ENCODE peak calls at places on chromosome 20, in six cellular contexts. H, I, X, A, V and W are unnamed samples.

GRCh38 chr20:36908603-36909002 is 32.7 kb downstream of the TLDC2 start:
- DNase-seq in H (no peak), I (no peak), X (no peak), A (no peak), V (no peak), W (no peak)

GRCh38 chr20:9068232-9068781 is 580 bp upstream of the PLCB4 start:
- DNase-seq in H (no peak), I (no peak), X (peak; percentile 39), A (no peak), V (no peak), W (peak; percentile 56)

GRCh38 chr20:20230741-20231140 is 137.2 kb upstream of the INSM1 start:
- DNase-seq in H (no peak), I (no peak), X (no peak), A (no peak), V (no peak), W (no peak)

GRCh38 chr20:23588434-23589403 is 17.0 kb downstream of the CST9 start:
- DNase-seq in H (no peak), I (no peak), X (peak; percentile 11), A (no peak), V (no peak), W (no peak)

GRCh38 chr20:42046686-42047085 is 428.5 kb upstream of the CHD6 start:
- DNase-seq in H (no peak), I (no peak), X (no peak), A (no peak), V (no peak), W (no peak)

GRCh38 chr20:17097603-17098002 is 129.2 kb upstream of the PCSK2 start:
- DNase-seq in H (no peak), I (no peak), X (no peak), A (no peak), V (no peak), W (no peak)

GRCh38 chr20:47456952-47457724 is 44.5 kb upstream of the NCOA3 start:
- DNase-seq in H (peak; percentile 89), I (no peak), X (no peak), A (peak; percentile 27), V (no peak), W (no peak)

GRCh38 chr20:31260326-31260932 is 3.0 kb downstream of the DEFB115 start:
- DNase-seq in H (peak; percentile 18), I (no peak), X (no peak), A (no peak), V (no peak), W (no peak)

GRCh38 chr20:58542411-58543095 is 27.4 kb upstream of the APCDD1L start:
- DNase-seq in H (peak; percentile 61), I (no peak), X (no peak), A (no peak), V (no peak), W (no peak)

GRCh38 chr20:47355489-47356219 is 845 bp downstream of the ZMYND8 start:
- DNase-seq in H (no peak), I (no peak), X (peak; percentile 33), A (no peak), V (no peak), W (no peak)

GRCh38 chr20:49597825-49598395 is 30.0 kb upstream of the PTGIS start:
- DNase-seq in H (no peak), I (no peak), X (no peak), A (no peak), V (no peak), W (no peak)

GRCh38 chr20:21713470-21713869 is 8.0 kb downstream of the PAX1 start:
- DNase-seq in H (no peak), I (no peak), X (no peak), A (no peak), V (no peak), W (no peak)

GRCh38 chr20:37451616-37452015 is 69.4 kb upstream of the NNAT start:
- DNase-seq in H (no peak), I (no peak), X (no peak), A (no peak), V (no peak), W (no peak)

GRCh38 chr20:59933296-59933848 is at the start of gene SYCP2:
- DNase-seq in H (peak; percentile 32), I (no peak), X (peak; percentile 43), A (peak; percentile 34), V (peak; percentile 37), W (no peak)

GRCh38 chr20:58944610-58945009 is 36.4 kb upstream of the NELFCD start:
- DNase-seq in H (no peak), I (no peak), X (no peak), A (no peak), V (no peak), W (no peak)

GRCh38 chr20:47276856-47277541 is 79.5 kb downstream of the ZMYND8 start:
- DNase-seq in H (peak; percentile 78), I (no peak), X (peak; percentile 25), A (peak; percentile 69), V (no peak), W (no peak)

GRCh38 chr20:31822421-31823330 is 3.5 kb downstream of the MYLK2 start:
- DNase-seq in H (peak; percentile 66), I (no peak), X (peak; percentile 66), A (peak; percentile 61), V (peak; percentile 79), W (peak; percentile 92)

GRCh38 chr20:9978395-9979004 is 56.3 kb upstream of the ANKEF1 start:
- DNase-seq in H (peak; percentile 93), I (peak; percentile 49), X (peak; percentile 43), A (peak; percentile 88), V (no peak), W (peak; percentile 14)

GRCh38 chr20:47561175-47561574 is 59.5 kb downstream of the NCOA3 start:
- DNase-seq in H (peak; percentile 50), I (peak; percentile 69), X (no peak), A (peak; percentile 77), V (no peak), W (no peak)

GRCh38 chr20:25509084-25509483 is 76.2 kb downstream of the NINL start:
- DNase-seq in H (no peak), I (no peak), X (no peak), A (no peak), V (no peak), W (no peak)

GRCh38 chr20:25504366-25505135 is 80.8 kb downstream of the NINL start:
- DNase-seq in H (no peak), I (no peak), X (no peak), A (no peak), V (no peak), W (no peak)

GRCh38 chr20:25508083-25508770 is 77.1 kb downstream of the NINL start:
- DNase-seq in H (peak; percentile 75), I (peak; percentile 52), X (peak; percentile 60), A (peak; percentile 89), V (no peak), W (no peak)

GRCh38 chr20:25510202-25510601 is 75.1 kb downstream of the NINL start:
- DNase-seq in H (no peak), I (no peak), X (no peak), A (no peak), V (no peak), W (no peak)

GRCh38 chr20:25507385-25508082 is 77.8 kb downstream of the NINL start:
- DNase-seq in H (no peak), I (no peak), X (no peak), A (no peak), V (no peak), W (no peak)
- TF ChIP-seq CTCF in H (no peak), I (no peak), X (no peak), A (no peak), V (no peak), W (no peak)

DNA sequence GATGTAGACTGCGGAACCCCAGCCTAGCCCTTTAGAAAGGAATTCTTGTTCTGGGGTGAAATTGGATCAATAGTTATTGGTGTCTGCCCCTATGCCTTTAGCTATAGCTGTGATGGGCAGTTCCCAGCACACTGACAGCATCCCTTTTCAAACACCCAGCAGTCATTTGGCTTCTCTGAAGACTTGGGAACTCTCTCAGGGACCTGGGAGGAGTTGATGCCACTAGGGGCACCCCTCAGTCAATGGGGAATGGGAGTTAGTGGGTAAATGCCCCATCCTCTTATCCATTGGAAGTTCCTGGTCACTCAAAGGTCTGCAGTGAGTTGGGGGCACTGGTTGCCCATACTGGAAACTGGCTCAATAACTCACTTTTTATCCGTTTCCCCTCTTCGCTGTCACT is 31.6 kb upstream of the CSNK2A1 start:
- DNase-seq in H (no peak), I (no peak), X (no peak), A (no peak), V (no peak), W (no peak)
- TF ChIP-seq CTCF in H (no peak), I (no peak), X (no peak), A (no peak), V (no peak), W (no peak)

DNA sequence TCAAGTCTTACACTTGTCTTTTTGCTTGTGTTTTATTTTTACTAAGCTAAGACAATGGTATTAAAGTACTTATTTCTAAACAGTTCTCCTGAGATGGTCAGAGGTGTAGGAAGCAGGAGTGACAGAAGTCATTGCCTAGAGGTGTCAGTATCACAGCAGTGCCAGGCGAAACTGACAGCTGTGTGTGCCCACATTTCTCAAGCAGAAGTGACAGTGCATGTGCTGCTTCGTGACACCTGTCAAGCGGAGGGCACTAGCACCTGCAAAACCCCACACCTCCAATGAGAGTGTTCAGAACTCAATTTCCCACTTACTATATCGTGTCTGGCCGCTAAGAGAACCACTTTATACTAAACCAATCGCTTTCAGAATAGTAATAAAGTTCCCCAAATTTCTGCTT is 82.8 kb downstream of the SLC23A2 start:
- DNase-seq in H (no peak), I (no peak), X (no peak), A (no peak), V (no peak), W (no peak)
- TF ChIP-seq CTCF in H (no peak), I (no peak), X (no peak), A (no peak), V (no peak), W (no peak)

DNA sequence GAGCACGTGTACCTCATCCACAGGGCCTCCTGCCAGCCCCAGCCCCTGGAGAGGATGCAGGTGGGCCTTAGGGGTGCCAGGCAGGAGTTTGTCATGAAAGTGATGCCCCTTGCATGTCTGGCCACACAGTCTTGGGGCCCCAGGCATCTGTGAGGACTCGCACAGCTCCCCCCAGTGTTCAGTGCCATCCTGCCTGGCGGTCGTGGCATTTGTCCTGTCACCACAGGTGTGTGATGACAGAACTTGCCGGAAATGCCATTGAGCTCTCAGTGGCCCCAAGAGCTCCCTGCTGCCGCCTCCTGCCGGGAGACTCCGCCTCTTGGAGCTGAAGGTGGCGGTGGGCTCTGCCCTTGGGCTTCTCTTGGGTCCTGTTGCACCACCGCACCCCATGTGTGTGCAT is 30.6 kb upstream of the ADRM1 start:
- DNase-seq in H (no peak), I (no peak), X (no peak), A (no peak), V (no peak), W (no peak)
- TF ChIP-seq CTCF in H (no peak), I (no peak), X (no peak), A (no peak), V (no peak), W (no peak)

GRCh38 chr20:15236812-15237211 is 899.4 kb upstream of the FLRT3 start:
- DNase-seq in H (peak; percentile 10), I (peak; percentile 7), X (peak; percentile 32), A (peak; percentile 25), V (no peak), W (no peak)
- TF ChIP-seq CTCF in H (peak; percentile 25), I (peak; percentile 72), X (peak; percentile 37), A (peak; percentile 53), V (no peak), W (peak; percentile 56)